ENCODE peak calls at places on chromosomes 6 and 20, in five cellular contexts. One of them, this sample, is unnamed.
A peak's percentile ranks its signal among the peaks of the same experiment; 100 is the strongest.

GRCh38 chr6:11702039-11702795 is 76.4 kb downstream of the ADTRP start:
- DNase-seq in tibial nerve: no peak
- DNase-seq in psoas muscle: no peak
- DNase-seq in heart right ventricle: no peak
- DNase-seq in cardiac muscle cell: peak; percentile 64
- DNase-seq in this sample: no peak

GRCh38 chr6:160882019-160882418 is 109.5 kb upstream of the MAP3K4 start:
- DNase-seq in psoas muscle: no peak
- DNase-seq in cardiac muscle cell: no peak
- DNase-seq in tibial nerve: no peak
- DNase-seq in heart right ventricle: no peak
- DNase-seq in this sample: no peak

GRCh38 chr6:73558624-73559398 is 38.0 kb upstream of the EEF1A1 start:
- DNase-seq in heart right ventricle: no peak
- DNase-seq in tibial nerve: no peak
- DNase-seq in cardiac muscle cell: no peak
- DNase-seq in psoas muscle: no peak
- DNase-seq in this sample: no peak

GRCh38 chr20:39960522-39961420 is 728.3 kb downstream of the MAFB start:
- DNase-seq in tibial nerve: no peak
- DNase-seq in psoas muscle: peak; percentile 50
- DNase-seq in heart right ventricle: peak; percentile 22
- DNase-seq in cardiac muscle cell: no peak
- DNase-seq in this sample: no peak

GRCh38 chr6:7243188-7243942 is 69.6 kb downstream of the SSR1 start:
- DNase-seq in psoas muscle: no peak
- DNase-seq in heart right ventricle: no peak
- DNase-seq in cardiac muscle cell: peak; percentile 75
- DNase-seq in tibial nerve: peak; percentile 79
- DNase-seq in this sample: peak; percentile 62

GRCh38 chr20:12798286-12798685 is 210.5 kb upstream of the SPTLC3 start:
- DNase-seq in cardiac muscle cell: no peak
- DNase-seq in tibial nerve: no peak
- DNase-seq in heart right ventricle: no peak
- DNase-seq in psoas muscle: no peak
- DNase-seq in this sample: no peak

GRCh38 chr6:85360794-85361642 is 88.9 kb upstream of the NT5E start:
- DNase-seq in cardiac muscle cell: peak; percentile 87
- DNase-seq in tibial nerve: peak; percentile 16
- DNase-seq in psoas muscle: no peak
- DNase-seq in heart right ventricle: no peak
- DNase-seq in this sample: no peak

GRCh38 chr6:16400248-16400760 is 161.9 kb downstream of the GMPR start:
- DNase-seq in psoas muscle: no peak
- DNase-seq in tibial nerve: no peak
- DNase-seq in cardiac muscle cell: no peak
- DNase-seq in heart right ventricle: no peak
- DNase-seq in this sample: no peak

GRCh38 chr20:24692429-24693190 is 223.2 kb downstream of the SYNDIG1 start:
- DNase-seq in tibial nerve: no peak
- DNase-seq in heart right ventricle: no peak
- DNase-seq in psoas muscle: no peak
- DNase-seq in cardiac muscle cell: no peak
- DNase-seq in this sample: no peak

GRCh38 chr6:129672883-129673631 is 36.9 kb downstream of the ARHGAP18 start:
- DNase-seq in tibial nerve: no peak
- DNase-seq in psoas muscle: no peak
- DNase-seq in heart right ventricle: no peak
- DNase-seq in cardiac muscle cell: peak; percentile 75
- DNase-seq in this sample: no peak

GRCh38 chr6:13466304-13467215 is 20.8 kb downstream of the GFOD1 start:
- DNase-seq in psoas muscle: no peak
- DNase-seq in cardiac muscle cell: no peak
- DNase-seq in tibial nerve: no peak
- DNase-seq in heart right ventricle: no peak
- DNase-seq in this sample: no peak

DNA sequence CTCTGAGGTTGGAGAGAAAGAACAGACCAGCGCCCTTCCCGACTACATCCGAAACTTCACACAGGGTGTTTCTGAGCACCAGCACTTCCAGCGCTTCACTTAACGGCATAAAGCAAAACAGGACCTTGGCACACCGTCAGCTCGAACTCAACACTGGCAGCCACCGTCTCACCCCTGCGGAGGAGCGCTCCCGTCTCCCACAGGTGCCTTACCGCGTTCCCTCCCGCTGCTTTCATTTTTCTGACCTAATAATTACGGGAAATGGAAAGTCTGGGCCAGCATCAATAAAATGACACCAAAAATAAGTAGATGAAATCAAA is 37.7 kb upstream of the SYNJ2 start:
- DNase-seq in heart right ventricle: no peak
- DNase-seq in tibial nerve: no peak
- DNase-seq in psoas muscle: no peak
- DNase-seq in cardiac muscle cell: no peak
- DNase-seq in this sample: no peak
- H3K36me3 ChIP-seq in heart right ventricle: no peaks in the 10 kb centered on the region
- H3K36me3 ChIP-seq in tibial nerve: peaks cover 30% of the 10 kb centered on the region
- H3K36me3 ChIP-seq in psoas muscle: peaks cover 73% of the 10 kb centered on the region
- H3K36me3 ChIP-seq in cardiac muscle cell: peaks cover 25% of the 10 kb centered on the region
- H3K36me3 ChIP-seq in this sample: peaks cover 13% of the 10 kb centered on the region

GRCh38 chr20:61666471-61666832 is 399.2 kb downstream of the TAF4 start:
- DNase-seq in heart right ventricle: no peak
- DNase-seq in tibial nerve: no peak
- DNase-seq in psoas muscle: no peak
- DNase-seq in cardiac muscle cell: no peak
- DNase-seq in this sample: no peak

GRCh38 chr20:61667056-61667792 is 398.5 kb downstream of the TAF4 start:
- DNase-seq in tibial nerve: no peak
- DNase-seq in psoas muscle: no peak
- DNase-seq in cardiac muscle cell: no peak
- DNase-seq in heart right ventricle: no peak
- DNase-seq in this sample: no peak

GRCh38 chr20:61668771-61669503 is 396.7 kb downstream of the TAF4 start:
- DNase-seq in tibial nerve: no peak
- DNase-seq in psoas muscle: no peak
- DNase-seq in cardiac muscle cell: no peak
- DNase-seq in heart right ventricle: no peak
- DNase-seq in this sample: no peak

GRCh38 chr20:61665746-61666470 is 399.8 kb downstream of the TAF4 start:
- DNase-seq in tibial nerve: no peak
- DNase-seq in heart right ventricle: no peak
- DNase-seq in psoas muscle: no peak
- DNase-seq in cardiac muscle cell: no peak
- DNase-seq in this sample: no peak

GRCh38 chr20:61668064-61668463 is 397.6 kb downstream of the TAF4 start:
- DNase-seq in heart right ventricle: no peak
- DNase-seq in tibial nerve: no peak
- DNase-seq in psoas muscle: no peak
- DNase-seq in cardiac muscle cell: no peak
- DNase-seq in this sample: no peak
- H3K4me1 ChIP-seq in heart right ventricle: no peaks in the 10 kb centered on the region
- H3K4me1 ChIP-seq in tibial nerve: no peaks in the 10 kb centered on the region
- H3K4me1 ChIP-seq in psoas muscle: no peaks in the 10 kb centered on the region
- H3K4me1 ChIP-seq in cardiac muscle cell: no peaks in the 10 kb centered on the region
- H3K4me1 ChIP-seq in this sample: no peaks in the 10 kb centered on the region

GRCh38 chr20:1308702-1309095 is 20.2 kb downstream of the SDCBP2 start:
- DNase-seq in cardiac muscle cell: no peak
- DNase-seq in psoas muscle: no peak
- DNase-seq in tibial nerve: no peak
- DNase-seq in heart right ventricle: no peak
- DNase-seq in this sample: no peak
- H3K4me3 ChIP-seq in cardiac muscle cell: no peak overlapping the region
- H3K4me3 ChIP-seq in psoas muscle: no peak overlapping the region
- H3K4me3 ChIP-seq in tibial nerve: no peak overlapping the region
- H3K4me3 ChIP-seq in heart right ventricle: no peak overlapping the region
- H3K4me3 ChIP-seq in this sample: no peak overlapping the region

GRCh38 chr6:4853349-4853748 is 77.1 kb downstream of the CDYL start:
- DNase-seq in tibial nerve: no peak
- DNase-seq in heart right ventricle: no peak
- DNase-seq in cardiac muscle cell: peak; percentile 10
- DNase-seq in psoas muscle: no peak
- DNase-seq in this sample: no peak
- H3K36me3 ChIP-seq in tibial nerve: no peaks in the 10 kb centered on the region
- H3K36me3 ChIP-seq in heart right ventricle: no peaks in the 10 kb centered on the region
- H3K36me3 ChIP-seq in cardiac muscle cell: no peaks in the 10 kb centered on the region
- H3K36me3 ChIP-seq in psoas muscle: no peaks in the 10 kb centered on the region
- H3K36me3 ChIP-seq in this sample: no peaks in the 10 kb centered on the region

GRCh38 chr6:53831081-53831839 is 36.5 kb downstream of the LRRC1 start:
- DNase-seq in tibial nerve: no peak
- DNase-seq in psoas muscle: no peak
- DNase-seq in cardiac muscle cell: no peak
- DNase-seq in heart right ventricle: no peak
- DNase-seq in this sample: no peak

GRCh38 chr6:53828215-53828614 is 33.4 kb downstream of the LRRC1 start:
- DNase-seq in heart right ventricle: no peak
- DNase-seq in cardiac muscle cell: no peak
- DNase-seq in tibial nerve: no peak
- DNase-seq in psoas muscle: no peak
- DNase-seq in this sample: no peak

GRCh38 chr6:53828971-53829697 is 34.3 kb downstream of the LRRC1 start:
- DNase-seq in psoas muscle: no peak
- DNase-seq in tibial nerve: no peak
- DNase-seq in heart right ventricle: no peak
- DNase-seq in cardiac muscle cell: no peak
- DNase-seq in this sample: no peak

GRCh38 chr6:53830356-53830755 is 35.6 kb downstream of the LRRC1 start:
- DNase-seq in psoas muscle: no peak
- DNase-seq in heart right ventricle: no peak
- DNase-seq in tibial nerve: no peak
- DNase-seq in cardiac muscle cell: no peak
- DNase-seq in this sample: no peak

DNA sequence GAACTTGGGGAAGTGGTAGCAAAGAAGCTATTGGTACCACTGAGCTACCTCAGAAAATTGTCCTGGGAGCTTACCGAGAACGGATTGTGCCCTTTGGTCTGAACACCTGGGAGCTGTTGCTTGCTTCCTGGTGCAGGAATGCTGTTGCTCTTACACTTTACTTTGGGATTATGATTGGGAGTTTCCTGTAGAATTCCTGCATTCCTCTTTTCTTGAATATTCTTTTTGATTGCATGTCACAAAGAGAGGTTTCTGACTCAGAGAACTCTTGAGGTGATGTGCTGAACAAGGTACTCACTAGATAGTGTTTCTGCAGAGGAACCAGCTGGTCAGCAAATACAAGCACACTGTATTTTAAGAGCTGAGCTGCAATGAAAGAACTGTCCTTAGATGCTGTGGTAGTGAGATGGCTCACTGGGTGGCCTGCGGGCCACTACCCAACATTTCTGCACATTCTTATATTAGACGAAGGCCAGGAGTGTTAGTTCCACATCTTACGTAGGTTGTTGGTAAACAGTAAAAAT is 35.0 kb downstream of the LRRC1 start:
- DNase-seq in tibial nerve: no peak
- DNase-seq in heart right ventricle: no peak
- DNase-seq in psoas muscle: no peak
- DNase-seq in cardiac muscle cell: no peak
- DNase-seq in this sample: no peak
- H3K4me1 ChIP-seq in tibial nerve: peaks cover 60% of the 10 kb centered on the region
- H3K4me1 ChIP-seq in heart right ventricle: peaks cover 11% of the 10 kb centered on the region
- H3K4me1 ChIP-seq in psoas muscle: no peaks in the 10 kb centered on the region
- H3K4me1 ChIP-seq in cardiac muscle cell: peaks cover 7% of the 10 kb centered on the region
- H3K4me1 ChIP-seq in this sample: no peaks in the 10 kb centered on the region